ENCODE peak calls at places on chromosomes 13 and 19, in six cellular contexts. Y is breast epithelium, I is B cell, T is fibroblast of pulmonary artery, K is thoracic aorta, M is gastrocnemius medialis. H is an unnamed sample.

GRCh38 chr13:113045214-113046007 is 60.2 kb upstream of the F7 start:
- DNase-seq in Y (no peak), I (no peak), T (no peak), K (no peak), M (no peak), H (no peak)

GRCh38 chr19:50949792-50950320 is 3.0 kb downstream of the KLK5 start:
- DNase-seq in Y (no peak), I (no peak), T (no peak), K (no peak), M (no peak), H (no peak)

GRCh38 chr13:73720216-73720840 is 413.9 kb downstream of the KLF12 start:
- DNase-seq in Y (no peak), I (no peak), T (no peak), K (no peak), M (no peak), H (no peak)

GRCh38 chr13:50123002-50123401 is 107.8 kb downstream of the KCNRG start:
- DNase-seq in Y (no peak), I (no peak), T (no peak), K (no peak), M (no peak), H (no peak)

GRCh38 chr13:94128430-94128829 is 351.1 kb downstream of the DCT start:
- DNase-seq in Y (no peak), I (no peak), T (peak; percentile 6), K (no peak), M (peak; percentile 69), H (no peak)

GRCh38 chr19:44848805-44849457 is 2.8 kb downstream of the NECTIN2 start:
- DNase-seq in Y (no peak), I (no peak), T (no peak), K (no peak), M (no peak), H (no peak)

GRCh38 chr19:7533281-7533819 is 2.2 kb upstream of the PNPLA6 start:
- DNase-seq in Y (peak; percentile 52), I (no peak), T (peak; percentile 68), K (no peak), M (peak; percentile 55), H (peak; percentile 79)

GRCh38 chr13:91946498-91947070 is 548.2 kb downstream of the GPC5 start:
- DNase-seq in Y (no peak), I (no peak), T (peak; percentile 33), K (no peak), M (no peak), H (no peak)

GRCh38 chr13:48930933-48931332 is 44.8 kb upstream of the FNDC3A start:
- DNase-seq in Y (no peak), I (no peak), T (no peak), K (no peak), M (no peak), H (no peak)

GRCh38 chr19:7533925-7534480 is 1.5 kb upstream of the PNPLA6 start:
- DNase-seq in Y (peak; percentile 81), I (peak; percentile 96), T (peak; percentile 90), K (peak; percentile 53), M (peak; percentile 85), H (peak; percentile 75)

GRCh38 chr19:7963566-7963965 is 20.1 kb upstream of the TIMM44 start:
- DNase-seq in Y (no peak), I (no peak), T (no peak), K (no peak), M (no peak), H (no peak)

GRCh38 chr19:35911790-35912189 is 3.7 kb upstream of the TYROBP start:
- DNase-seq in Y (no peak), I (no peak), T (no peak), K (no peak), M (no peak), H (no peak)

GRCh38 chr13:26270707-26271106 is 16.8 kb downstream of the CDK8 start:
- DNase-seq in Y (no peak), I (no peak), T (no peak), K (no peak), M (no peak), H (no peak)

GRCh38 chr13:100887729-100888151 is 213.1 kb upstream of the TMTC4 start:
- DNase-seq in Y (no peak), I (no peak), T (peak; percentile 77), K (no peak), M (no peak), H (peak; percentile 46)

GRCh38 chr13:65638572-65639168 is 1591.5 kb downstream of the PCDH9 start:
- DNase-seq in Y (no peak), I (no peak), T (peak; percentile 79), K (no peak), M (no peak), H (peak; percentile 45)
- TF ChIP-seq CTCF in Y (peak; percentile 15), I (peak; percentile 9), T (peak; percentile 92), K (no peak), M (no peak), H (peak; percentile 92)

DNA sequence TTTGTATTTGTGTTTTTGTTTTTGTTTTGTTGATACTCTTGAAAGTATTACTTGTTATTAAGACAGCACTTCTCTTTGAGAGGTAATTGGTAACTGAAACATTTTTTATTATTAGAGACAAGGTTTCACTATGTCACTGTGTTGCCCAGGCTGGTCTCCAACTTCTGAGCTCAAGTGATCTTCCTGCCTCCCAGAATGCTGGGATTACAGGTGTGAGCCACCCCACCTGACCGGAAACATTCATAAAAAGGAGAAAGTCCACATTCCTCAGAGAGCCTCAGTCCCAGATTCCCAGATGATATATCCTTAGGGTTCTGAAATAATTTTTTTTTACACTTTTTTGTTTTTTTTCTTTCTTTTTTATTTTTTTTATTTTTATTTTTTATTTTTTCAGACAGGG is 2.7 kb downstream of the CARM1 start:
- DNase-seq in Y (no peak), I (no peak), T (no peak), K (no peak), M (no peak), H (no peak)
- TF ChIP-seq CTCF in Y (no peak), I (no peak), T (no peak), K (no peak), M (no peak), H (no peak)

DNA sequence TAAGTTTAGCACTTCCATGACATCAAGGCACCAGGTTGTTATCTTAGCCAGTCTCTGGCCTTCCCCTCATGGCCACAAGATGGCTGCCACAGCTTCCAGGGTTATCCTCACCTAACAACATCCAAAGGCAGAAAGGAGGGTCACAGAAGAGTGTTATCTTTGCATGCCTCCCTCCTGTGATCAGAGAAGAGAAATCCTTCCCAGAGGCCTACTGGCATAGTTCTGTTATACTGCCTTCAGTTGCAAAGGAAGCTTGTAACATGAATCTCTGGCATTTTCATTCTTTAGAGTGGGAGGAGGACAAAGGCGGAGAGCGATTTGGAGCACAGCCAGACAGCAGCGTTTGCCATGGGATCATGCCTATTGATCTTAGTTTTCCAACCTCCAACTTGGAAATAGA is 135.6 kb downstream of the DNAJC15 start:
- DNase-seq in Y (no peak), I (no peak), T (peak; percentile 67), K (no peak), M (no peak), H (peak; percentile 60)
- TF ChIP-seq CTCF in Y (no peak), I (no peak), T (peak; percentile 22), K (no peak), M (no peak), H (peak; percentile 44)

GRCh38 chr13:32228330-32229041 is 86.7 kb downstream of the ZAR1L start:
- DNase-seq in Y (no peak), I (no peak), T (peak; percentile 25), K (no peak), M (no peak), H (peak; percentile 41)
- TF ChIP-seq CTCF in Y (no peak), I (no peak), T (no peak), K (no peak), M (no peak), H (peak; percentile 29)

GRCh38 chr19:48997972-48998371 is 4.3 kb downstream of the RUVBL2 start:
- DNase-seq in Y (no peak), I (no peak), T (peak; percentile 63), K (no peak), M (peak; percentile 64), H (peak; percentile 50)
- TF ChIP-seq CTCF in Y (no peak), I (peak; percentile 18), T (peak; percentile 58), K (no peak), M (peak; percentile 58), H (peak; percentile 82)